ENCODE peak calls at places on chromosomes 1 and 21, in four cellular contexts. U is A549, C is HepG2, S is GM12878. G is an unnamed sample.

GRCh38 chr1:105208581-105208980 is 1458.9 kb downstream of the AMY1C start:
- DNase-seq in U (no peak), C (no peak), S (no peak), G (no peak)

GRCh38 chr1:224223819-224224714 is 41.0 kb downstream of the DEGS1 start:
- DNase-seq in U (peak), C (no peak), S (no peak), G (no peak)

GRCh38 chr1:27478098-27478497 is 11.9 kb downstream of the WASF2 start:
- DNase-seq in U (no peak), C (no peak), S (no peak), G (no peak)

GRCh38 chr1:227429447-227430359 is 111.4 kb upstream of the CDC42BPA start:
- DNase-seq in U (peak), C (no peak), S (no peak), G (no peak)

GRCh38 chr1:156705918-156706646 is 699 bp upstream of the CRABP2 start:
- DNase-seq in U (peak), C (peak), S (no peak), G (peak)

GRCh38 chr21:14968821-14969220 is 96.0 kb downstream of the NRIP1 start:
- DNase-seq in U (no peak), C (no peak), S (no peak), G (no peak)

GRCh38 chr1:91997607-91998195 is 32.1 kb upstream of the EPHX4 start:
- DNase-seq in U (peak), C (peak), S (peak), G (peak)

GRCh38 chr1:171788696-171789095 is 7.2 kb downstream of the METTL13 start:
- DNase-seq in U (no peak), C (no peak), S (no peak), G (no peak)

GRCh38 chr21:15397258-15397657 is 332.5 kb upstream of the NRIP1 start:
- DNase-seq in U (no peak), C (peak), S (no peak), G (no peak)

GRCh38 chr1:231162300-231162969 is 577 bp downstream of the TRIM67 start:
- DNase-seq in U (peak), C (peak), S (no peak), G (peak)

GRCh38 chr1:9324246-9325096 is 31.8 kb downstream of the SPSB1 start:
- DNase-seq in U (no peak), C (no peak), S (no peak), G (no peak)

GRCh38 chr1:67682659-67683197 is 2.3 kb upstream of the GADD45A start:
- DNase-seq in U (peak), C (peak), S (no peak), G (no peak)

GRCh38 chr1:223133301-223133823 is 9.7 kb downstream of the TLR5 start:
- DNase-seq in U (no peak), C (no peak), S (no peak), G (no peak)

GRCh38 chr1:2194319-2194897 is at the start of gene FAAP20:
- DNase-seq in U (peak), C (peak), S (no peak), G (peak)

GRCh38 chr1:111598534-111598933 is 21.1 kb upstream of the RAP1A start:
- DNase-seq in U (no peak), C (no peak), S (no peak), G (no peak)

GRCh38 chr21:45981641-45982255 is at the start of gene COL6A1:
- DNase-seq in U (no peak), C (no peak), S (no peak), G (peak)

GRCh38 chr1:110829955-110830553 is 42.9 kb upstream of the CD53 start:
- DNase-seq in U (peak), C (peak), S (peak), G (peak)

GRCh38 chr1:30613188-30613587 is 110.2 kb downstream of the MATN1 start:
- DNase-seq in U (no peak), C (no peak), S (no peak), G (no peak)

GRCh38 chr1:246324711-246325110 is 182.4 kb downstream of the SMYD3 start:
- DNase-seq in U (peak), C (no peak), S (no peak), G (no peak)

GRCh38 chr1:246335126-246335525 is 172.0 kb downstream of the SMYD3 start:
- DNase-seq in U (no peak), C (no peak), S (no peak), G (no peak)

GRCh38 chr1:246333855-246334254 is 173.2 kb downstream of the SMYD3 start:
- DNase-seq in U (no peak), C (no peak), S (no peak), G (no peak)

GRCh38 chr1:246332078-246332477 is 175.0 kb downstream of the SMYD3 start:
- DNase-seq in U (no peak), C (no peak), S (no peak), G (no peak)

GRCh38 chr1:246329900-246330299 is 177.2 kb downstream of the SMYD3 start:
- DNase-seq in U (no peak), C (no peak), S (peak), G (no peak)
- TF ChIP-seq POLR2AphosphoS2 in U (no peak), C (no peak), S (no peak), G (no peak)

GRCh38 chr1:221268295-221268694 is 389.1 kb downstream of the HLX start:
- DNase-seq in U (no peak), C (no peak), S (no peak), G (no peak)
- TF ChIP-seq SMC3 in U (no peak), C (no peak), S (no peak), G (no peak)

GRCh38 chr1:169307176-169307575 is 60.4 kb downstream of the NME7 start:
- DNase-seq in U (no peak), C (no peak), S (no peak), G (no peak)

GRCh38 chr1:169309178-169310166 is 58.1 kb downstream of the NME7 start:
- DNase-seq in U (no peak), C (no peak), S (peak), G (peak)

GRCh38 chr1:169308313-169309039 is 59.1 kb downstream of the NME7 start:
- DNase-seq in U (no peak), C (no peak), S (no peak), G (no peak)

GRCh38 chr1:169312084-169312954 is 55.3 kb downstream of the NME7 start:
- DNase-seq in U (peak), C (no peak), S (peak), G (peak)
- TF ChIP-seq POLR2AphosphoS2 in U (no peak), C (no peak), S (no peak), G (no peak)

DNA sequence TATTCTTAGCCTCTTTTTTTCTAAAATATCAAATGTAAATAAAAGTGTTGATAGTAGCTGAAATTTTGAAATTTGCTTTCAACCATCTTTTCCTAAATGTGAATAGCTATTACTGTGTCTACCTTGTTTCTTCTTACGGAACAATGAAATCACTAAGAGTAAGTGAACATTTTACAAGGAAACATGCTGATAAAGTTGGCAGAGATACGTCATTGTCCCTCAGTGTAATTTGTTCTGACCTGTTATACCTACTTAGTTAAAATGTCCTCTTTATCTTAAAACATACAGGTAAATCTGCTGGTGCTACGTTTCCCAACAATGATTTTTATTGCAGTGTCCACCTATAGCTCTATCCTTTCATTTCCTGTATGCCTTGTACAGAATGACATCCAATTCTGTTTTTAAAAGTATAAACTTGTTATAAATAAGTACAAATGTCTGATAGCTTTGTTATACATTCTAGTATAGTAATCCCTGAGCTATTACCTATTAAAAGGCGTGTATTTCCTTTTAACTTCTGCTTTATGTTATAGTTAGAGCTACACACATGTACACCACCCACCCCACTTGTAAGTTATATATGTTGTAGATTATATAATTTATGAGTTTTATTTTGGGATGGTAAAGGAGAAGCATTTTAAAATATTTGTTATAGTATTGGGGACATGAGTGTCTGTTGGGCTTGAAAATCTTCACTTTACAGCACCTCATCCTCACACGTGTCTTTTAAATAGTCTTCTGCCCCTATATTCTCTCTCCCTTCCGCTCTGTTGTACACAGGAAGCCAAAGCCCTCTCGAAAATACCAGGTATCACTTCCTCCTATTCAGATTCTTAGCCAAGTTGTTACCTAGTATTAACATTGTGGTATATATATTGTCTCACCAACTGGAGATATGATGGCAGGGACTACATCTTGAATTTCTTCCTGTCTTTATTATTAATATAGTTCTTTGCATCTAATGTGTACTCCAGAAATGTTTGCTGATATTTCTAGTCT is 25.2 kb downstream of the LAMC1 start:
- DNase-seq in U (no peak), C (no peak), S (peak), G (no peak)
- TF ChIP-seq SMC3 in U (no peak), C (no peak), S (no peak), G (no peak)

GRCh38 chr1:62180649-62181048 is 14.0 kb upstream of the L1TD1 start:
- DNase-seq in U (no peak), C (no peak), S (no peak), G (no peak)

GRCh38 chr1:62178372-62178771 is 16.3 kb upstream of the L1TD1 start:
- DNase-seq in U (no peak), C (no peak), S (no peak), G (no peak)

GRCh38 chr1:62176597-62177312 is 17.9 kb upstream of the L1TD1 start:
- DNase-seq in U (no peak), C (no peak), S (no peak), G (no peak)

GRCh38 chr1:62175568-62176179 is 19.0 kb upstream of the L1TD1 start:
- DNase-seq in U (peak), C (peak), S (no peak), G (peak)

GRCh38 chr1:62177621-62178020 is 17.0 kb upstream of the L1TD1 start:
- DNase-seq in U (no peak), C (no peak), S (no peak), G (no peak)
- TF ChIP-seq POLR2AphosphoS2 in U (no peak), C (no peak), S (no peak), G (no peak)

GRCh38 chr1:31980835-31981782 is 32.6 kb upstream of the KHDRBS1 start:
- DNase-seq in U (no peak), C (no peak), S (peak), G (no peak)

GRCh38 chr1:31970873-31971272 is 32.7 kb upstream of the PTP4A2 start:
- DNase-seq in U (no peak), C (no peak), S (no peak), G (no peak)

GRCh38 chr1:31977361-31978131 is 36.1 kb upstream of the KHDRBS1 start:
- DNase-seq in U (peak), C (peak), S (no peak), G (peak)

GRCh38 chr1:31978853-31979400 is 34.7 kb upstream of the KHDRBS1 start:
- DNase-seq in U (no peak), C (no peak), S (no peak), G (no peak)

DNA sequence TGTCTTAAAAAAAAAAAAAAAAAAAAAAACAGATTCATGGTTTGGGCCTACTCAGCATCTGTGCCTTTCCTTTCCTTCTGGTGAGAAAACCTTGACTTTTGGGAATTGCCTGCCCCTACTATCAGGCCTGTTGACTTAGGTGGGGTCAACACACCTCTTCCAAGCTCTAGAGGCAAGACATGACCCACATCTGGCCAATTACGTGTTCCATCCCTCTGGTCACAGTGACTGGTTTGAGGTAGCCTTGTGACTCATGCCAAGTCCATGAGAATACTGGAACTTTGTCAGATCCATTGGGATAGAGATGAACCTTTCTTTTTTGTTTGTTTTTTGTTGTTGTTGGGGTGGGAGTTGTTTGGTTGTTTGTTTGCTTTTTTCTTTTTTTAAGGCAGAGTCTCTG is 37.3 kb upstream of the KHDRBS1 start:
- DNase-seq in U (no peak), C (no peak), S (no peak), G (no peak)
- TF ChIP-seq SMC3 in U (no peak), C (no peak), S (no peak), G (no peak)

GRCh38 chr1:54290443-54291184 is 90.6 kb downstream of the MRPL37 start:
- DNase-seq in U (peak), C (peak), S (no peak), G (no peak)
- TF ChIP-seq POLR2AphosphoS2 in U (no peak), C (no peak), S (no peak), G (no peak)

GRCh38 chr1:50858761-50859160 is 101.3 kb downstream of the FAF1 start:
- DNase-seq in U (no peak), C (no peak), S (no peak), G (no peak)
- TF ChIP-seq SMC3 in U (no peak), C (no peak), S (no peak), G (no peak)